ENCODE peak calls at places on chromosomes 5 and 9, in five cellular contexts. Z, G, F, Y and R are unnamed samples.

GRCh38 chr5:130479045-130479804 is 575.0 kb downstream of the CHSY3 start:
- DNase-seq in Z (no peak), Y (no peak), G (no peak), F (no peak), R (no peak)

GRCh38 chr5:16593013-16593412 is 23.8 kb downstream of the RETREG1 start:
- DNase-seq in F (no peak), G (no peak), Z (no peak), Y (no peak), R (no peak)

GRCh38 chr9:104740596-104740995 is 6.9 kb upstream of the NIPSNAP3A start:
- DNase-seq in Y (no peak), G (no peak), Z (no peak), F (no peak), R (no peak)

GRCh38 chr9:86488794-86489193 is 134.6 kb upstream of the TUT7 start:
- DNase-seq in G (no peak), F (no peak), Y (no peak), Z (peak; percentile 34), R (no peak)

GRCh38 chr9:935348-935965 is 41.0 kb upstream of the DMRT3 start:
- DNase-seq in Y (no peak), F (peak; percentile 3), G (no peak), Z (no peak), R (no peak)

GRCh38 chr9:78898239-78898638 is 601.3 kb downstream of the PSAT1 start:
- DNase-seq in G (no peak), Y (no peak), Z (no peak), F (no peak), R (no peak)

GRCh38 chr5:179908528-179908927 is 831 bp upstream of the TBC1D9B start:
- DNase-seq in F (no peak), Y (peak; percentile 82), G (no peak), Z (peak; percentile 75), R (no peak)

GRCh38 chr9:136007276-136007675 is 46.1 kb upstream of the UBAC1 start:
- DNase-seq in Z (no peak), F (no peak), Y (peak; percentile 39), G (no peak), R (no peak)

GRCh38 chr5:77129386-77129785 is 42.3 kb upstream of the ZBED3 start:
- DNase-seq in F (peak; percentile 10), Z (peak; percentile 71), Y (no peak), G (no peak), R (no peak)

GRCh38 chr5:75509956-75510355 is 1.5 kb downstream of the CERT1 start:
- DNase-seq in F (peak; percentile 43), G (peak; percentile 70), Y (no peak), Z (peak; percentile 5), R (peak; percentile 46)

DNA sequence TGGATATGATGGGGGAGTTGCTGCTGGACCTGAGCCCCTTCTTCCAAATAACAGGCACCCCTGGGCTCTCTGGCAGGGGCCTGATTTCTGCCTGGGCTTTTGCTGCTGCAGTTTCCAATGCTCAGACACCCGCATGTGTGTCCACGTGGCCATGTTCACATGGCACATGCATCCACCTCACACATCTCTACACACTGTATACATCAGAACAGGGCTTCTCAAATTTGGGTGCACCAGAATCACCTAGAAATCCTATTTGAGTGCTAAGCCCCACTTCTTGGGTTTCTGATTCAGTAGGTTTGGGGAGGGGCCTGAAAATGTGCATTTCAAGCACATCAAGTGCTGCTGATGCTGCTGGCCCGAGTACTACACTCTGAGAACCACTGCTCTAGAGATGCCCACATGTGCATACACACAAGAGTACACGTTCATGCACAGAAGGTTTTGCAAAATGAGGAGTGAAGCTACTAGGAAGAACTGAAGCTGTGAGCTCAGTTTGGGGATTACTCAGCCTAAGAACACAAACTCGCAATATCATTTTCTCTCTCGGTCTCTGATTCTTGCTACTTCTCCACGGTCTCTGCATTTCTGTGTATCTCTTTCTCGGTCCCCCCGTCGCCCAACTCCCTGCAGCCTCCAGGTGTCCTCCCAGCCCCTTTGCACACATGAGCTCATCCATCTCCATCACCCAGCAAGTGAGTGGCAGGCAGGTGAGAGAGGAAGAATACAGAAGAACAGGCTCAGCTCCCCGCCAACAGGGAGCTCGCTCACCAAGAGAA is 97.1 kb downstream of the PCDH1 start:
- DNase-seq in F (no peak), Y (no peak), G (no peak), Z (no peak), R (no peak)
- TF ChIP-seq CTCF in F (no peak), Y (no peak), G (no peak), Z (no peak), R (no peak)

GRCh38 chr5:59728356-59728755 is 165.2 kb downstream of the PDE4D start:
- DNase-seq in Z (no peak), Y (no peak), F (no peak), G (no peak), R (no peak)
- H3K4me1 ChIP-seq in Z (peaks cover 8% of the 10 kb centered on the region), Y (no peaks in the 10 kb centered on the region), F (no peaks in the 10 kb centered on the region), G (no peaks in the 10 kb centered on the region), R (no peaks in the 10 kb centered on the region)

GRCh38 chr9:129569506-129570449 is 51.1 kb downstream of the C9orf50 start:
- DNase-seq in Y (no peak), Z (peak; percentile 65), G (no peak), F (peak; percentile 66), R (no peak)
- H3K4me3 ChIP-seq in Y (peak overlapping the region; percentile 59), Z (no peak overlapping the region), G (peak overlapping the region; percentile 65), F (no peak overlapping the region), R (peak overlapping the region; percentile 56)

GRCh38 chr9:17578911-17579793 is at the start of gene SH3GL2:
- DNase-seq in G (no peak), Z (peak; percentile 80), Y (peak; percentile 90), F (peak; percentile 69), R (peak; percentile 73)
- TF ChIP-seq CTCF in G (no peak), Z (no peak), Y (peak; percentile 5), F (no peak), R (no peak)

DNA sequence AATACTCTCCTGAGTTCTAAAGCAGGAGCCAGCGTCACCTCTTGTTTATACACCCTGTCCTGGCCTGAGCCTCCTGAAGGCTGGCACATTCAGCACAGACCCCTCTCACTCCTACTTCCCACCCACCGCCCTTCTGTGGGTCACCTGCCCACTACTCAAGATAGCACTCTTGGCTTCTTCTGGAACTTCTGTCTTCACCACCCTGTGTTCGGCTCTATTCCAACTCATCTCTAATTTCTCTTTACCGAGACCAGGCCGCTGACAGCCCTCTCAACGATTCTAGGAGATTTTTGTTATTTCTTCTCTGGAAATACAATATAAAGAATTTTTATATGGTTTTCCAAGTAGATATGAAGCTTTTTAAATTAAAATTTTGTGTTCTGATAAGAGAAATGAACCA is 57.4 kb downstream of the IRF1 start:
- DNase-seq in Y (no peak), G (no peak), F (no peak), Z (no peak), R (no peak)
- H3K4me1 ChIP-seq in Y (peaks cover 90% of the 10 kb centered on the region), G (peaks cover 28% of the 10 kb centered on the region), F (peaks cover 45% of the 10 kb centered on the region), Z (peaks cover 19% of the 10 kb centered on the region), R (peaks cover 99% of the 10 kb centered on the region)

DNA sequence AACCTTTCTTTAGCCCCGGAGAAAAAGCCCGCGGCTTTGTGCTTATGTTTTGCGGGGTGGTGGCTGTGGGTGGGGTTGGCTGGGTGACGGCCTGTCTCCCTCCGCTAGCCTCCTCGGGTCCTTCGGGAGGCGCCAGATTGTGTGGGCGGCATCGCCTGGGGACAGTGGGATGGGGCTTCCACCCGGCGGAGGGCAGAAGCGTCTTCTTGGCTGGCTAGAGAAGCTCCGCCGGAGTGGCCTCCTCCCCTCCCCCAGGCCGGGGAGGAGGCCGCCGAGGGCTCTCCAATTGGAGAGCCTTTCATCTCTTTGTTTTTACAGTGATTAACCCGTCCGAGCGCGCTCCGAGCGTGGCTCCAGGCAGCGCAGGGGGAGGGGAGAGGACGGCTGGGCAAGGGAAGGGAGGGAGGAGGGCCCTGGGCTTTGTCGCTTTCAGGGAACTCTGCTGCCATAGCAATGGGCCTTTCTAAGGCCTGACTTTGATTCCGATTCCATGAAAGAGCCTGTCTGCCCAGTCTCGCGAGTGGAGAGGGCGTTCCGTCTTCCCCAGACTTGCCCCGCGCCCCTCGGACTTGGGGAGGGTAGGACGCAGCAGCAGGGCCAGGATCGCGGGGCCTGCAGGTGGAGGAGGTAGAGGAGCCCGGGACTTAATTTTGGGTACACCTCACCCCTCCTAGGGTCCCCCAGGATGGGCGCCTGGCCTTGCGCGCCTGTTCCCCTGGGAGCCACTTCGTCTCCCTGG is 36.7 kb upstream of the TIFAB start:
- DNase-seq in Z (peak; percentile 97), Y (peak; percentile 73), G (no peak), F (no peak), R (no peak)
- H3K4me3 ChIP-seq in Z (peak overlapping the region; percentile 49), Y (peak overlapping the region; percentile 31), G (peak overlapping the region; percentile 60), F (no peak overlapping the region), R (peak overlapping the region; percentile 39)